ENCODE peak calls at places on chromosome 11, in seven cellular contexts. F is breast epithelium, D is mesenchymal stem cell, L is IMR-90, K is Caco-2, B is fibroblast of mammary gland, Z is GM23338. Q is an unnamed sample.

GRCh38 chr11:65445101-65445603 is 22.6 kb downstream of the NEAT1 start:
- DNase-seq in F (no peak), D (peak), L (peak), K (no peak), B (peak), Z (no peak), Q (no peak)

GRCh38 chr11:39630365-39630764 is 1829.1 kb downstream of the LRRC4C start:
- DNase-seq in F (no peak), D (no peak), L (no peak), K (no peak), B (no peak), Z (no peak), Q (no peak)

GRCh38 chr11:45301537-45302246 is 15.6 kb upstream of the SYT13 start:
- DNase-seq in F (no peak), D (no peak), L (no peak), K (no peak), B (no peak), Z (no peak), Q (no peak)

GRCh38 chr11:123587044-123587443 is 67.4 kb downstream of the SCN3B start:
- DNase-seq in F (no peak), D (no peak), L (no peak), K (no peak), B (peak), Z (no peak), Q (no peak)

GRCh38 chr11:104343578-104343977 is 179.6 kb upstream of the PDGFD start:
- DNase-seq in F (no peak), D (peak), L (peak), K (peak), B (peak), Z (peak), Q (no peak)

GRCh38 chr11:113274708-113275582 is 39.4 kb upstream of the TTC12 start:
- DNase-seq in F (no peak), D (no peak), L (no peak), K (peak), B (no peak), Z (peak), Q (no peak)

GRCh38 chr11:119345685-119346084 is 820 bp downstream of the MFRP start:
- DNase-seq in F (no peak), D (no peak), L (no peak), K (no peak), B (no peak), Z (no peak), Q (no peak)

GRCh38 chr11:7353100-7353499 is 101.4 kb downstream of the SYT9 start:
- DNase-seq in F (no peak), D (peak), L (no peak), K (peak), B (peak), Z (peak), Q (peak)

GRCh38 chr11:68012044-68012842 is 2.1 kb downstream of the ALDH3B1 start:
- DNase-seq in F (no peak), D (no peak), L (no peak), K (no peak), B (no peak), Z (no peak), Q (no peak)

GRCh38 chr11:81377418-81377817 is 1356.2 kb downstream of the FAM181B start:
- DNase-seq in F (no peak), D (no peak), L (no peak), K (no peak), B (no peak), Z (peak), Q (no peak)

GRCh38 chr11:59767212-59767611 is 12.0 kb downstream of the STX3 start:
- DNase-seq in F (no peak), D (no peak), L (no peak), K (no peak), B (no peak), Z (no peak), Q (peak)

GRCh38 chr11:65551572-65552398 is 6.4 kb downstream of the LTBP3 start:
- DNase-seq in F (no peak), D (no peak), L (peak), K (peak), B (peak), Z (peak), Q (no peak)

GRCh38 chr11:114052160-114052559 is 7.4 kb upstream of the ZBTB16 start:
- DNase-seq in F (no peak), D (no peak), L (no peak), K (no peak), B (no peak), Z (no peak), Q (no peak)

GRCh38 chr11:72191961-72192381 is at the start of gene FOLR1:
- DNase-seq in F (peak), D (peak), L (no peak), K (peak), B (no peak), Z (peak), Q (no peak)

GRCh38 chr11:69718147-69718546 is 14.3 kb upstream of the FGF19 start:
- DNase-seq in F (no peak), D (peak), L (peak), K (peak), B (peak), Z (peak), Q (no peak)

GRCh38 chr11:69115586-69116560 is 39.9 kb upstream of the SMIM38 start:
- DNase-seq in F (peak), D (no peak), L (no peak), K (no peak), B (no peak), Z (no peak), Q (no peak)

GRCh38 chr11:19615503-19615902 is 97.1 kb upstream of the NAV2 start:
- DNase-seq in F (no peak), D (no peak), L (no peak), K (no peak), B (no peak), Z (no peak), Q (no peak)

GRCh38 chr11:36240746-36241295 is 48.4 kb downstream of the COMMD9 start:
- DNase-seq in F (no peak), D (no peak), L (no peak), K (no peak), B (no peak), Z (no peak), Q (no peak)

GRCh38 chr11:5618807-5619206 is 6.0 kb upstream of the TRIM34 start:
- DNase-seq in F (no peak), D (peak), L (peak), K (no peak), B (peak), Z (no peak), Q (peak)

GRCh38 chr11:15807827-15808226 is 548.5 kb downstream of the SOX6 start:
- DNase-seq in F (no peak), D (no peak), L (no peak), K (no peak), B (no peak), Z (no peak), Q (no peak)

GRCh38 chr11:105723269-105723668 is 113.4 kb downstream of the GRIA4 start:
- DNase-seq in F (no peak), D (no peak), L (no peak), K (no peak), B (no peak), Z (no peak), Q (no peak)

GRCh38 chr11:45142241-45142885 is 4.1 kb upstream of the PRDM11 start:
- DNase-seq in F (no peak), D (no peak), L (peak), K (no peak), B (peak), Z (no peak), Q (peak)

GRCh38 chr11:33321483-33321882 is 64.3 kb downstream of the HIPK3 start:
- DNase-seq in F (no peak), D (no peak), L (no peak), K (no peak), B (no peak), Z (no peak), Q (no peak)
- H3K4me3 ChIP-seq in F (no peak), D (no peak), L (no peak), K (no peak), B (no peak), Z (no peak), Q (no peak)

GRCh38 chr11:17720796-17721171 is 1.4 kb downstream of the MYOD1 start:
- DNase-seq in F (no peak), D (no peak), L (no peak), K (no peak), B (no peak), Z (peak), Q (no peak)
- H3K4me3 ChIP-seq in F (no peak), D (no peak), L (no peak), K (no peak), B (no peak), Z (peak), Q (no peak)

GRCh38 chr11:1534682-1535081 is 37.4 kb downstream of the DUSP8 start:
- DNase-seq in F (no peak), D (no peak), L (peak), K (no peak), B (peak), Z (no peak), Q (no peak)

GRCh38 chr11:1531961-1532586 is 40.0 kb downstream of the DUSP8 start:
- DNase-seq in F (no peak), D (no peak), L (no peak), K (no peak), B (peak), Z (no peak), Q (peak)

GRCh38 chr11:1534171-1534570 is 37.9 kb downstream of the DUSP8 start:
- DNase-seq in F (no peak), D (no peak), L (no peak), K (no peak), B (no peak), Z (no peak), Q (no peak)

GRCh38 chr11:1532606-1533341 is 39.3 kb downstream of the DUSP8 start:
- DNase-seq in F (no peak), D (no peak), L (no peak), K (no peak), B (peak), Z (no peak), Q (peak)

DNA sequence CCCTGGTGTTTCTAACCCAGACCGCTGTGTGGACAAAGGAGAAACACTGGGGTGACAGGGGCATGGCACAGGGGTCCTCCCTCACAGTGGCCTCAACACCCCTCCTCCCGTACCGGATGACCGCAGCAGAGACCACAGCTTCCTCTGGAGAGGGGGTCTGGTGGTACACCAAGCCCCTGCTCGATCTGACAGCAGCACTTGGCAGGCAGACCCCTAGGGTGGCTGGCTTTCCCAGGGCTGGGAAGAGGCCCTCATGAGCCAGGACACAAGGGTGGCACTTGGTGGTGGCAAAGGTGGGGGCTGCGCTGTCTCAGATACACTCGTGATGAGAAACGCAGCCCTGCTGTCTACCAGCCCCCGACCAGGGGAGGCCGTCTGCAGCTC is 38.7 kb downstream of the DUSP8 start:
- DNase-seq in F (no peak), D (no peak), L (no peak), K (no peak), B (no peak), Z (no peak), Q (no peak)
- H3K4me3 ChIP-seq in F (no peak), D (no peak), L (no peak), K (no peak), B (no peak), Z (no peak), Q (no peak)

GRCh38 chr11:102260241-102260640 is 57.0 kb upstream of the BIRC3 start:
- DNase-seq in F (no peak), D (no peak), L (no peak), K (no peak), B (no peak), Z (peak), Q (no peak)
- H3K4me3 ChIP-seq in F (no peak), D (no peak), L (no peak), K (no peak), B (no peak), Z (no peak), Q (no peak)

GRCh38 chr11:96272542-96273306 is 70.3 kb downstream of the MAML2 start:
- DNase-seq in F (peak), D (peak), L (peak), K (peak), B (peak), Z (peak), Q (peak)
- H3K4me3 ChIP-seq in F (peak), D (no peak), L (no peak), K (peak), B (no peak), Z (no peak), Q (no peak)

DNA sequence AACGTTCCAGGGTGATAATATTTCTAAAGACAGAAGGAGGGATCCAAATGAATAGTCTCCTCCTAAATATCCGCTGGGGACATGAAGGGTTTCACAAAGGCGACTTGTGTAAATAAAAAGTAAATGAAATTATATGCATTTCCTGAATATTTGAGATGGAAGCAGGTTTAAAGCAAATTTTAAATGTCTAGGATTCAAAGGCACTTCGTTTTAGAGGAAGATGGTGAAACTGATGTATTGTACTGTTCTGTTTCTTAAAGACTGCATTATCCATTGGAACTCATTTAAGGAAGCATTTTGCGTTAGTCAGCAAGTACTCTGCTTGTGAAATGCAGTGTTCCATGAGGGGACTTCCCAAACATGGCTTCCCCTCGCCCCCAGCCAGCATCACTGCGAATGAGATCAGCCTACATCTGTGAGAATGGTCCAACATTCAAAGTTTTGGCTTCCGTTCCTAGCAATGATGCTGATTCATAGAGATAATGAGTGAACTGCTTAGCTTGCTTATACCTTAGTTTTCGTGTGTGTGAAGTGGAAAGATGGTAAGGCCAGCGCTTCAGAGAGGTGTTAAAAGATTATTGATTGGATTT is 1.5 kb downstream of the RAB39A start:
- DNase-seq in F (no peak), D (no peak), L (no peak), K (no peak), B (peak), Z (peak), Q (no peak)
- H3K4me3 ChIP-seq in F (no peak), D (no peak), L (no peak), K (no peak), B (no peak), Z (peak), Q (no peak)

GRCh38 chr11:116989184-116989583 is 109.0 kb downstream of the SIK3 start:
- DNase-seq in F (no peak), D (no peak), L (no peak), K (no peak), B (no peak), Z (no peak), Q (no peak)
- H3K4me3 ChIP-seq in F (no peak), D (no peak), L (no peak), K (no peak), B (no peak), Z (no peak), Q (no peak)